ENCODE peak calls at places on chromosomes 13 and 19, in five cellular contexts. F, H, D, R and Z are unnamed samples.

GRCh38 chr19:19321143-19321577 is 531 bp downstream of the MAU2 start:
- DNase-seq in D (peak; percentile 29), F (no peak), H (no peak), R (peak; percentile 58), Z (no peak)

GRCh38 chr13:46687810-46688209 is 109.2 kb downstream of the ESD start:
- DNase-seq in F (no peak), H (no peak), D (no peak), R (peak; percentile 26), Z (no peak)

GRCh38 chr13:46648166-46648607 is 95.2 kb downstream of the LRCH1 start:
- DNase-seq in F (no peak), R (peak; percentile 65), H (peak; percentile 39), D (no peak), Z (no peak)

GRCh38 chr13:63840551-63841421 is 2425.1 kb upstream of the PCDH20 start:
- DNase-seq in R (no peak), H (no peak), F (no peak), D (no peak), Z (no peak)

GRCh38 chr19:17339088-17339741 is 1.9 kb downstream of the GTPBP3 start:
- DNase-seq in D (no peak), R (no peak), F (no peak), H (no peak), Z (no peak)

GRCh38 chr19:15871570-15871969 is 26.3 kb downstream of the CYP4F2 start:
- DNase-seq in D (peak; percentile 76), F (peak; percentile 60), H (no peak), R (no peak), Z (no peak)

GRCh38 chr13:104310861-104311260 is 1244.6 kb upstream of the SLC10A2 start:
- DNase-seq in F (no peak), D (no peak), R (no peak), H (no peak), Z (no peak)

GRCh38 chr19:13887529-13887928 is 10.6 kb downstream of the NANOS3 start:
- DNase-seq in F (no peak), D (peak; percentile 16), H (no peak), R (peak; percentile 80), Z (no peak)

GRCh38 chr13:60379837-60380236 is 17.2 kb upstream of the TDRD3 start:
- DNase-seq in R (peak; percentile 3), D (no peak), H (no peak), F (no peak), Z (no peak)

GRCh38 chr13:59422646-59423045 is 741.1 kb downstream of the DIAPH3 start:
- DNase-seq in D (no peak), H (no peak), F (no peak), R (peak; percentile 6), Z (no peak)

GRCh38 chr19:56721714-56722113 is 50.2 kb upstream of the ZNF835 start:
- DNase-seq in H (no peak), F (no peak), D (no peak), R (no peak), Z (no peak)
- H3K4me3 ChIP-seq in H (no peak overlapping the region), F (no peak overlapping the region), D (no peak overlapping the region), R (no peak overlapping the region), Z (no peak overlapping the region)

GRCh38 chr19:38711726-38712153 is 32.5 kb downstream of the CAPN12 start:
- DNase-seq in D (no peak), H (no peak), F (no peak), R (peak; percentile 94), Z (no peak)

GRCh38 chr19:38712161-38712748 is 32.0 kb downstream of the CAPN12 start:
- DNase-seq in R (no peak), F (no peak), H (no peak), D (no peak), Z (no peak)

GRCh38 chr19:38710416-38710702 is 33.9 kb downstream of the CAPN12 start:
- DNase-seq in H (no peak), F (no peak), D (no peak), R (no peak), Z (no peak)

GRCh38 chr19:38709671-38710415 is 34.4 kb downstream of the CAPN12 start:
- DNase-seq in H (no peak), F (no peak), R (no peak), D (no peak), Z (no peak)

DNA sequence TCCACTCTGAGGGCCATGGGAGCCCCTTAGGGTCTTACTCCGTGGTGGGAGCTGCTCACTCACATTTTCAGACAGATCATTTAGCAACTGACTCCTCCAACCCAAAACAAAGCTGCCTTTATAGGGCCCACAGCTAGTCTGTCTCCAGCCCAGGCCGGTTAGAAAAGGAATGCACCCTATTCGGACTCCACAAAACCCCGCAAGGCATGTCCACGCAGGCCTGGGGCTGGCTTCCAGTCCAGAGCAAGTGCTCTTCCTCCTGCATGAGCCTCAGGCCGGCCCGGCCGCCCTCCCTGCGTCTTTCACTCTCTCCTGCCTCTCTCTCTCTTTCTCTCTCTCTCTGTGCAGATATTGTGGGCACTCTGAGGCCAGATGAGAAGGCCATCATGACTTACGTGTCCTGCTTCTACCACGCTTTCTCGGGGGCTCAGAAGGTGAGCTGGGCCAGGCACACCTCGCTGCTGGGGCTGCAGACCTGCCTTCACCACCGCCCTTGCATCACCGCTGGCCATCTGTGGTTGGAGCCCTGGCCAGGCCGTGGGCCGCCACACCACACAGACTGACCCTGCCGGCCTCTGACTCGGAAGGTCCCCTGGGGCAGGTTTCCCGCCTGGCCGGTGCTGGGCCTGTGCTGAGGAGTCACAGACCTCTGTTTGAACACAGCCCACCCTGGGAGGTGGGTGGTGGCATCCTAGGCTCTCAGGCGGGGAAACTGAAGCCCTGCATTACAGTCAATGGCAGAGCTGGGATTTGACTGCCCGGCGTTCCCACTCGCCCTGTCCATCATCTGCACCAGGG is 33.1 kb downstream of the CAPN12 start:
- DNase-seq in D (no peak), H (no peak), F (no peak), R (peak; percentile 38), Z (no peak)
- H3K27ac ChIP-seq in D (no peak overlapping the region), H (no peak overlapping the region), F (no peak overlapping the region), R (peak overlapping the region; percentile 78), Z (peak overlapping the region; percentile 91)

DNA sequence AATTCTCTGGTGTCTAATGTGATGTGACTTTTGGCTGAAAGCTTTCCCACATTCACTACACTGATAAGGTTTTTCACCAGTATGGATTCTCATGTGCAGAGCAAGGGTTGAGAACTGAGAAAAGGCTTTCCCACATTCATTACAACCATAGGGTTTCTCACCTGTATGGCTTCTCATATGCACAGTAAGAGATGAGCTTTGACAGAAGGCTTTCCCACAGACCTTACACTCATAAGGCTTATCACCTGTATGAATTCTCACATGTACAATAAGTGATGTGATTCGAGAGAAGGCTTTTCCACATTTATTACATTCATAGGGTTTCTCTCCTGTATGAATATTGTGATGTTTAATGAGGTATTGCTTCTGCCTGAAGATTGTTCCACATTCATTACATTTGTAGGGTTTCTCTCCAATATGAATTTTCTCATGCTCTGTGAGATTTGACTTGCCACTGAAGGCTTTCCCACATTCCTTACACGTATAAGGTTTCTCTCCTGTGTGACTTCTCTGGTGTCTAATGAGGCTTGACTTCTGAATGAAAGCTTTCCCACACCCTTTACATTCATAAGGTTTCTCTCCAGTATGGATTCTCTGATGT is 14.0 kb downstream of the ZNF260 start:
- DNase-seq in H (no peak), D (no peak), F (no peak), R (no peak), Z (no peak)
- H3K4me3 ChIP-seq in H (no peak overlapping the region), D (no peak overlapping the region), F (no peak overlapping the region), R (no peak overlapping the region), Z (peak overlapping the region; percentile 22)

GRCh38 chr19:53193534-53194222 is 520 bp upstream of the ZNF665 start:
- DNase-seq in H (no peak), R (no peak), F (no peak), D (no peak), Z (no peak)
- H3K27ac ChIP-seq in H (no peak overlapping the region), R (no peak overlapping the region), F (no peak overlapping the region), D (no peak overlapping the region), Z (no peak overlapping the region)